ENCODE peak calls at places on chromosome 6, in six cellular contexts. G is frontal cortex, K is GM12892, T is heart left ventricle, S is osteoblast, V is cardiac fibroblast. U is an unnamed sample.

GRCh38 chr6:105991561-105992314 is 94.4 kb upstream of the PRDM1 start:
- DNase-seq in G (no peak), K (no peak), T (no peak), S (no peak), V (no peak), U (no peak)

GRCh38 chr6:26299286-26300042 is 65.5 kb upstream of the BTN3A2 start:
- DNase-seq in G (no peak), K (no peak), T (no peak), S (no peak), V (peak), U (no peak)

GRCh38 chr6:134520181-134521115 is 202.5 kb upstream of the SGK1 start:
- DNase-seq in G (no peak), K (no peak), T (no peak), S (no peak), V (peak), U (no peak)

GRCh38 chr6:132675749-132676148 is 16.8 kb upstream of the TAAR1 start:
- DNase-seq in G (no peak), K (no peak), T (no peak), S (no peak), V (no peak), U (no peak)

GRCh38 chr6:16362296-16362695 is 123.9 kb downstream of the GMPR start:
- DNase-seq in G (no peak), K (no peak), T (no peak), S (no peak), V (no peak), U (no peak)

GRCh38 chr6:36629792-36630191 is 35.6 kb downstream of the SRSF3 start:
- DNase-seq in G (no peak), K (no peak), T (no peak), S (no peak), V (no peak), U (no peak)

GRCh38 chr6:54847799-54848597 is 1.4 kb downstream of the FAM83B start:
- DNase-seq in G (no peak), K (no peak), T (no peak), S (peak), V (peak), U (no peak)

GRCh38 chr6:69819138-69819537 is 22.3 kb upstream of the LMBRD1 start:
- DNase-seq in G (no peak), K (no peak), T (no peak), S (no peak), V (no peak), U (no peak)

GRCh38 chr6:6556738-6557503 is 31.6 kb upstream of the LY86 start:
- DNase-seq in G (peak), K (peak), T (peak), S (no peak), V (peak), U (peak)

GRCh38 chr6:123519191-123519510 is 117.6 kb downstream of the TRDN start:
- DNase-seq in G (no peak), K (no peak), T (peak), S (no peak), V (no peak), U (no peak)

GRCh38 chr6:35310265-35310831 is 12.7 kb downstream of the DEF6 start:
- DNase-seq in G (no peak), K (no peak), T (no peak), S (peak), V (no peak), U (no peak)

GRCh38 chr6:29764422-29765196 is 41.4 kb downstream of the HLA-F start:
- DNase-seq in G (no peak), K (no peak), T (no peak), S (peak), V (peak), U (no peak)

GRCh38 chr6:49423817-49424216 is 39.2 kb downstream of the MMUT start:
- DNase-seq in G (no peak), K (no peak), T (no peak), S (no peak), V (peak), U (no peak)

GRCh38 chr6:19153981-19154295 is 683.2 kb upstream of the ID4 start:
- DNase-seq in G (no peak), K (no peak), T (peak), S (no peak), V (no peak), U (no peak)

GRCh38 chr6:42021847-42022754 is 28.2 kb upstream of the TAF8 start:
- DNase-seq in G (no peak), K (no peak), T (no peak), S (peak), V (no peak), U (no peak)